ENCODE peak calls at places on chromosome 10, in six cellular contexts. J is heart right ventricle, L is tibial artery, N is heart left ventricle, X is right atrium auricular region, O is SK-N-SH. U is an unnamed sample.
A peak's percentile ranks its signal among the peaks of the same experiment; 100 is the strongest.

GRCh38 chr10:77872947-77873557 is 53.5 kb downstream of the DLG5 start:
- DNase-seq in N (no peak), L (no peak), O (no peak), J (no peak), X (no peak), U (no peak)

GRCh38 chr10:123270221-123270620 is 116.0 kb downstream of the BUB3 start:
- DNase-seq in X (no peak), N (no peak), O (no peak), J (no peak), L (no peak), U (no peak)

GRCh38 chr10:91090761-91091529 is 129.5 kb upstream of the PCGF5 start:
- DNase-seq in N (no peak), O (peak; percentile 33), J (no peak), X (no peak), L (no peak), U (no peak)

GRCh38 chr10:98349508-98349922 is 65.5 kb downstream of the PYROXD2 start:
- DNase-seq in J (peak; percentile 54), N (peak; percentile 69), X (peak; percentile 71), L (peak; percentile 43), O (no peak), U (no peak)

GRCh38 chr10:38118072-38118807 is 24.1 kb downstream of the ZNF37A start:
- DNase-seq in J (no peak), L (no peak), O (no peak), N (no peak), X (no peak), U (no peak)

GRCh38 chr10:101015582-101015973 is 15.4 kb downstream of the PDZD7 start:
- DNase-seq in N (no peak), J (no peak), L (no peak), O (no peak), X (no peak), U (no peak)

GRCh38 chr10:132943555-132944404 is 1.4 kb upstream of the CFAP46 start:
- DNase-seq in J (no peak), X (no peak), L (no peak), O (no peak), N (peak; percentile 29), U (no peak)

GRCh38 chr10:31961675-31962074 is 33.0 kb upstream of the ARHGAP12 start:
- DNase-seq in L (no peak), X (no peak), J (no peak), N (no peak), O (no peak), U (no peak)

GRCh38 chr10:18960466-18961079 is 88.0 kb upstream of the MALRD1 start:
- DNase-seq in N (no peak), J (no peak), O (no peak), X (no peak), L (no peak), U (no peak)

GRCh38 chr10:42304341-42304740 is 334.0 kb downstream of the ZNF33B start:
- DNase-seq in J (no peak), X (no peak), O (no peak), L (no peak), N (no peak), U (no peak)

GRCh38 chr10:124686707-124687376 is 57.3 kb downstream of the FAM53B start:
- DNase-seq in X (no peak), J (peak; percentile 88), O (no peak), L (peak; percentile 59), N (peak; percentile 67), U (no peak)

GRCh38 chr10:91690412-91690811 is 57.5 kb upstream of the PPP1R3C start:
- DNase-seq in L (no peak), X (no peak), J (no peak), O (no peak), N (no peak), U (no peak)

GRCh38 chr10:110780704-110781103 is 91.0 kb upstream of the PDCD4 start:
- DNase-seq in J (peak; percentile 48), O (no peak), L (no peak), N (peak; percentile 70), X (no peak), U (no peak)

GRCh38 chr10:133309720-133310398 is 1.1 kb downstream of the ZNF511 start:
- DNase-seq in J (no peak), L (no peak), N (no peak), O (no peak), X (no peak), U (no peak)

GRCh38 chr10:127815147-127815546 is 77.6 kb downstream of the CLRN3 start:
- DNase-seq in L (no peak), O (no peak), X (no peak), J (no peak), N (no peak), U (no peak)

GRCh38 chr10:132938472-132939329 is 3.7 kb downstream of the CFAP46 start:
- DNase-seq in O (peak; percentile 67), N (peak; percentile 57), J (no peak), X (no peak), L (peak; percentile 16), U (no peak)

GRCh38 chr10:4407783-4408182 is 418.2 kb upstream of the AKR1E2 start:
- DNase-seq in O (no peak), X (no peak), N (no peak), J (no peak), L (no peak), U (no peak)

GRCh38 chr10:28949005-28950004 is 272.0 kb downstream of the BAMBI start:
- DNase-seq in X (no peak), J (no peak), N (no peak), L (no peak), O (no peak), U (no peak)

GRCh38 chr10:36574212-36574611 is 551.2 kb upstream of the ANKRD30A start:
- DNase-seq in O (no peak), X (no peak), N (no peak), L (no peak), J (no peak), U (no peak)

GRCh38 chr10:62373995-62374861 is at the start of gene ZNF365:
- DNase-seq in L (peak; percentile 27), J (peak; percentile 25), N (peak; percentile 62), O (peak; percentile 88), X (no peak), U (no peak)

GRCh38 chr10:118452098-118452497 is 110.0 kb upstream of the FAM204A start:
- DNase-seq in O (no peak), N (no peak), J (no peak), X (no peak), L (no peak), U (no peak)

GRCh38 chr10:10930979-10931743 is 86.5 kb upstream of the CELF2 start:
- DNase-seq in O (no peak), J (no peak), L (no peak), N (no peak), X (no peak), U (no peak)
- TF ChIP-seq CTCF in O (no peak), J (peak; percentile 32), L (no peak), N (no peak), X (peak; percentile 25), U (no peak)

DNA sequence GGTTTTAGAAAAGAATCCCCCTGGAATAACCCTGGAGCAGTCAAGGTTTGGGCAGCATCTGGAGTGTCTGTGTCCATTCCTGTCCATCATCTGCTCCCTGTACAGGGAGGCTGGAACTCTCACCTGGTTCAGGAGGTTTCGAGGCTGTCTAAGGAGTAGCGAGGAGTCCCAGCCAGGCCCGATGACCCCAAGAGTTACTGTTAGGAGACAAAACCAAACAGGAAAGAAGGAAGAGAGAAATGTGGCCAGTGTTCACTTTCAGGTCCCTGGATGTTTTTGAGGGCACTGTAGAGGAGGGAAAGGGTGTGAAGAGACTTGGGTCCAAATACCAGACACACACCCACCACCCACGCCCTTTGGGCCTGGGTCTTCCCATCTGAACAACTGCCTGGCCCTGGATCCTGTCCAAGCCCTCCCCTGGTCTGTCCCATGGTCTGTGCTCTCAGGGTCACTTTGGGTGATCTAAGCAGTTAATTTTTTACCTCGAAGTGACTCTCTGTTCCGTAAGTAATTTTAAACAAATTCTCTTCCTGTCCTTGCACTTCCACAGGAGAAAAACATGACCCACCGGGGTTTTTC is 117.1 kb downstream of the ZMIZ1 start:
- DNase-seq in J (no peak), N (no peak), L (no peak), O (no peak), X (no peak), U (no peak)
- TF ChIP-seq CTCF in J (no peak), N (no peak), L (no peak), O (no peak), X (no peak), U (no peak)

DNA sequence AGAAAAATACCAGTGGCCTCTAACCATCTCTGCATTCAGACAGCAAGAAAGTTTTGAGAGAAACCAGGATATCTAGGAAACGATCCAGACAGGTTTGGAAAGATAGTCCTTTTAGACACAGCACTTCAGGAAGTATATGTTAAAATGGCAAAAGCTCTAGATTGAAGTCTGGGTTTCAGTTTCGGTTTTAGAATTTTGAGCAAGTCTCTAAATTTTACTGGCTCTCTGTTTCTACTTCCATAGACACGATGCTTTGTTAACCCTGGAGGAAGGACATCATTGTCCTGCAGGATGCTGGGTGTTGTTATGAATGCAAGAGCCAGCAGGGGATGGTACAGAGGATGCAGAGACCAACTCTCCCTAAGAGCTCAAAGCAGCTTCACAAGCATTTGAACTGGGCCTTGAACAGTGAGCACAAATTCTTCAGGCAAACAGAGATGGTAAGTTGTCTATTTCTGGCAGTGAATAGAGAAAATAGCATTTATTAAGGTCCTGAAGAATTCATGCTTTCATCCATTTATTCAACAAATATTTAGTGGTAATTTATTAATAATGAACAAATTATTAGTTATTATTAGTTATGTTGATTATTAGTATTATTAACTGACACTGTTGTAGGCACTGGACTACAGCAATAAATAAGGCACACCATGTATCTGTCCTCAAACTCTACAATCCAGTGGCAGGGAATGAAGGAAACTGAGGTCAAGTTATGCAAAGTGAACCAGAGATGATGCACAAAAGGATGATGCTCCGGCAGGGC is 152.7 kb upstream of the NRP1 start:
- DNase-seq in N (no peak), L (no peak), O (no peak), J (no peak), X (no peak), U (no peak)
- TF ChIP-seq CTCF in N (no peak), L (no peak), O (peak; percentile 13), J (no peak), X (no peak), U (no peak)

GRCh38 chr10:66637273-66638036 is 288.4 kb upstream of the LRRTM3 start:
- DNase-seq in X (no peak), O (no peak), L (no peak), N (no peak), J (peak; percentile 11), U (no peak)

GRCh38 chr10:66642217-66642616 is 283.6 kb upstream of the LRRTM3 start:
- DNase-seq in J (no peak), X (no peak), N (no peak), L (no peak), O (no peak), U (no peak)

GRCh38 chr10:66639351-66639750 is 286.5 kb upstream of the LRRTM3 start:
- DNase-seq in J (no peak), O (no peak), L (no peak), N (no peak), X (no peak), U (no peak)
- TF ChIP-seq CTCF in J (no peak), O (no peak), L (no peak), N (no peak), X (no peak), U (no peak)

U was measured in omental fat pad.